ENCODE peak calls at places on chromosome 22, in five cellular contexts. D is OCI-LY7, B is GM23248, J is Kasumi-1, H is GDM1. U is an unnamed sample.
A peak's percentile ranks its signal among the peaks of the same experiment; 100 is the strongest.

GRCh38 chr22:33474587-33474986 is 416.4 kb upstream of the SYN3 start:
- DNase-seq in D (no peak), B (no peak), J (no peak), H (no peak), U (no peak)

GRCh38 chr22:40524392-40525249 is 111.9 kb downstream of the MRTFA start:
- DNase-seq in D (peak; percentile 39), B (peak; percentile 42), J (peak; percentile 48), H (no peak), U (peak; percentile 18)

GRCh38 chr22:38566726-38567504 is 3.1 kb downstream of the DMC1 start:
- DNase-seq in D (no peak), B (peak; percentile 43), J (no peak), H (no peak), U (peak; percentile 57)

GRCh38 chr22:46577361-46578249 is 40.2 kb upstream of the CELSR1 start:
- DNase-seq in D (no peak), B (peak; percentile 44), J (no peak), H (no peak), U (peak; percentile 91)

GRCh38 chr22:27990879-27991278 is 71.8 kb upstream of the PITPNB start:
- DNase-seq in D (peak; percentile 67), B (peak; percentile 68), J (peak; percentile 44), H (no peak), U (peak; percentile 97)

GRCh38 chr22:46079861-46080821 is 70.2 kb upstream of the PPARA start:
- DNase-seq in D (no peak), B (peak; percentile 96), J (no peak), H (no peak), U (peak; percentile 98)

GRCh38 chr22:37473437-37473946 is 12.7 kb downstream of the MFNG start:
- DNase-seq in D (no peak), B (no peak), J (no peak), H (no peak), U (peak; percentile 66)

GRCh38 chr22:31083923-31084810 is 3.0 kb downstream of the SMTN start:
- DNase-seq in D (peak; percentile 45), B (peak; percentile 46), J (no peak), H (no peak), U (peak; percentile 95)

GRCh38 chr22:48934446-48934845 is 893.2 kb downstream of the BRD1 start:
- DNase-seq in D (no peak), B (no peak), J (no peak), H (no peak), U (no peak)

GRCh38 chr22:45262195-45262930 is 21.7 kb upstream of the KIAA0930 start:
- DNase-seq in D (peak; percentile 36), B (no peak), J (no peak), H (no peak), U (no peak)

GRCh38 chr22:23570681-23571080 is 9.4 kb downstream of the IGLL1 start:
- DNase-seq in D (no peak), B (no peak), J (no peak), H (no peak), U (no peak)

GRCh38 chr22:27507935-27508504 is 293.5 kb downstream of the MN1 start:
- DNase-seq in D (peak; percentile 3), B (peak; percentile 79), J (no peak), H (no peak), U (peak; percentile 70)